ENCODE peak calls at places on chromosomes 16 and 17, in nine cellular contexts. Y is stimulated activated CD4-positive, alpha-beta T cell treated with anti-CD3 and anti-CD28 coated beads, TNF-alpha, amount 100 ng/mL, for 1 hour; N is mucosa of gallbladder; R is heart right ventricle; G is fibroblast of lung; Q is NCI-H1694; V is immature natural killer cell; F is GM03348; K is GM12865. C is an unnamed sample.
A peak's percentile ranks its signal among the peaks of the same experiment; 100 is the strongest.

GRCh38 chr16:12409700-12410099 is 394.0 kb downstream of the CPPED1 start:
- DNase-seq in Y (no peak), K (no peak), V (no peak), G (no peak), F (no peak), R (no peak), Q (no peak), N (no peak), C (no peak)

GRCh38 chr17:50568659-50569058 is 8.1 kb downstream of the CACNA1G start:
- DNase-seq in Q (no peak), G (no peak), Y (no peak), F (no peak), V (no peak), N (no peak), R (no peak), K (no peak), C (no peak)

GRCh38 chr17:69485126-69485724 is 70.7 kb downstream of the MAP2K6 start:
- DNase-seq in F (no peak), N (no peak), K (no peak), G (no peak), R (no peak), Y (no peak), Q (no peak), V (no peak), C (no peak)

GRCh38 chr17:19248923-19249574 is 11.9 kb downstream of the EPN2 start:
- DNase-seq in F (peak; percentile 89), Y (no peak), N (peak; percentile 39), V (no peak), K (no peak), R (peak; percentile 40), G (peak; percentile 95), Q (no peak), C (peak; percentile 29)

GRCh38 chr16:57409870-57410585 is 5.5 kb downstream of the CCL17 start:
- DNase-seq in Y (no peak), R (no peak), N (no peak), V (no peak), F (no peak), Q (no peak), K (no peak), G (no peak), C (no peak)

GRCh38 chr16:28553776-28554633 is at the start of gene SGF29:
- DNase-seq in V (peak; percentile 96), N (peak; percentile 94), F (peak; percentile 99), Y (peak; percentile 82), K (peak; percentile 96), G (peak; percentile 83), Q (peak; percentile 79), R (peak; percentile 92), C (peak; percentile 84)

GRCh38 chr16:1159973-1160772 is 7.3 kb downstream of the CACNA1H start:
- DNase-seq in K (no peak), N (peak; percentile 81), Y (no peak), F (no peak), V (no peak), G (no peak), Q (no peak), R (peak; percentile 77), C (no peak)

GRCh38 chr17:62794666-62794971 is 13.5 kb downstream of the MARCHF10 start:
- DNase-seq in N (no peak), Q (no peak), K (no peak), G (no peak), Y (no peak), F (no peak), V (no peak), R (no peak), C (no peak)

GRCh38 chr16:1464894-1465566 is 9.8 kb downstream of the CLCN7 start:
- DNase-seq in V (no peak), K (no peak), G (no peak), R (peak; percentile 11), Y (no peak), Q (no peak), F (no peak), N (no peak), C (peak; percentile 56)

GRCh38 chr16:19085679-19086200 is 18.3 kb downstream of the COQ7 start:
- DNase-seq in Y (no peak), R (no peak), N (no peak), Q (no peak), K (no peak), F (peak; percentile 8), G (peak; percentile 43), V (no peak), C (no peak)

GRCh38 chr16:12611916-12612597 is 191.6 kb downstream of the CPPED1 start:
- DNase-seq in R (no peak), K (no peak), Y (no peak), Q (no peak), G (no peak), F (no peak), N (no peak), V (no peak), C (no peak)

GRCh38 chr17:72381597-72382397 is 261.0 kb downstream of the SOX9 start:
- DNase-seq in Y (no peak), G (no peak), V (no peak), K (no peak), N (no peak), F (no peak), R (no peak), Q (no peak), C (no peak)

C was measured in RWPE2.